ENCODE peak calls at places on chromosomes 5 and 9, in five cellular contexts. X is activated naive CD8-positive, alpha-beta T cell treated with anti-CD3 and anti-CD28 coated beads, Interleukin-2, amount 50 U/mL, for 16 hours; Q is AG09309; N is GM19239; V is CD8-positive, alpha-beta memory T cell. A is an unnamed sample.
A peak's percentile ranks its signal among the peaks of the same experiment; 100 is the strongest.

GRCh38 chr9:14158136-14158781 is 155.7 kb downstream of the NFIB start:
- DNase-seq in X (no peak), Q (no peak), N (no peak), V (no peak), A (no peak)

GRCh38 chr5:122500245-122501086 is 188.4 kb downstream of the SNCAIP start:
- DNase-seq in X (no peak), Q (peak; percentile 24), N (no peak), V (no peak), A (no peak)

GRCh38 chr5:160165137-160166068 is 46.2 kb upstream of the PWWP2A start:
- DNase-seq in X (no peak), Q (peak; percentile 96), N (no peak), V (no peak), A (no peak)

GRCh38 chr9:110050925-110051355 is 157.0 kb downstream of the C9orf152 start:
- DNase-seq in X (no peak), Q (peak; percentile 93), N (no peak), V (no peak), A (no peak)

GRCh38 chr5:181223041-181223728 is at the start of gene TRIM41:
- DNase-seq in X (peak; percentile 96), Q (peak; percentile 93), N (no peak), V (peak; percentile 99), A (peak; percentile 95)

GRCh38 chr5:156329197-156329611 is 2.2 kb downstream of the SGCD start:
- DNase-seq in X (no peak), Q (no peak), N (no peak), V (no peak), A (no peak)

GRCh38 chr5:149837680-149838269 is 106.8 kb downstream of the PDE6A start:
- DNase-seq in X (no peak), Q (peak; percentile 14), N (peak; percentile 32), V (no peak), A (no peak)

GRCh38 chr9:33143241-33143642 is 23.9 kb downstream of the B4GALT1 start:
- DNase-seq in X (no peak), Q (peak; percentile 84), N (no peak), V (no peak), A (no peak)

GRCh38 chr5:118705931-118706330 is 282.4 kb downstream of the DTWD2 start:
- DNase-seq in X (no peak), Q (no peak), N (no peak), V (no peak), A (no peak)

GRCh38 chr9:128675382-128675781 is 13.6 kb upstream of the SET start:
- DNase-seq in X (no peak), Q (no peak), N (no peak), V (no peak), A (no peak)

GRCh38 chr5:95631991-95632675 is 12.2 kb downstream of the GPR150 start:
- DNase-seq in X (peak; percentile 40), Q (no peak), N (no peak), V (peak; percentile 64), A (peak; percentile 66)

GRCh38 chr9:111601237-111602018 is 2.0 kb upstream of the PTGR1 start:
- DNase-seq in X (no peak), Q (no peak), N (no peak), V (no peak), A (no peak)

GRCh38 chr5:1638658-1639400 is 115.1 kb upstream of the LPCAT1 start:
- DNase-seq in X (no peak), Q (no peak), N (no peak), V (no peak), A (no peak)

GRCh38 chr5:7464182-7464581 is 68.2 kb downstream of the ADCY2 start:
- DNase-seq in X (no peak), Q (no peak), N (no peak), V (no peak), A (no peak)